ENCODE peak calls at places on chromosomes 4 and X, in ten cellular contexts. W is CD8-positive, alpha-beta memory T cell; B is IMR-90; C is Peyer's patch; E is NT2/D1; N is CD4-positive, alpha-beta T cell; H is naive thymus-derived CD4-positive, alpha-beta T cell; Z is AG04450; T is heart right ventricle; Q is suprapubic skin. V is an unnamed sample.

GRCh38 chrX:110322603-110323002 is 4.7 kb upstream of the AMMECR1 start:
- DNase-seq in W (no peak), B (peak; percentile 28), C (no peak), E (no peak), N (no peak), H (no peak), Z (no peak), T (no peak), Q (no peak), V (no peak)

GRCh38 chr4:148007303-148007702 is 275.4 kb downstream of the ARHGAP10 start:
- DNase-seq in W (no peak), B (peak; percentile 99), C (no peak), E (no peak), N (no peak), H (no peak), Z (peak; percentile 91), T (no peak), Q (no peak), V (peak; percentile 87)

GRCh38 chrX:49175435-49175834 is 3.7 kb downstream of the PLP2 start:
- DNase-seq in W (no peak), B (no peak), C (no peak), E (no peak), N (no peak), H (no peak), Z (no peak), T (no peak), Q (peak; percentile 58), V (peak; percentile 63)

GRCh38 chrX:15055146-15055930 is 182.1 kb downstream of the MOSPD2 start:
- DNase-seq in W (no peak), B (peak; percentile 51), C (no peak), E (no peak), N (no peak), H (no peak), Z (no peak), T (no peak), Q (no peak), V (no peak)

GRCh38 chrX:12999422-12999821 is 24.5 kb downstream of the TMSB4X start:
- DNase-seq in W (no peak), B (peak; percentile 32), C (no peak), E (no peak), N (no peak), H (peak; percentile 59), Z (no peak), T (no peak), Q (no peak), V (no peak)

GRCh38 chr4:110837896-110838450 is 215.1 kb upstream of the PITX2 start:
- DNase-seq in W (no peak), B (no peak), C (no peak), E (no peak), N (no peak), H (no peak), Z (no peak), T (no peak), Q (no peak), V (no peak)

GRCh38 chr4:59388359-59388758 is 1811.8 kb upstream of the ADGRL3 start:
- DNase-seq in W (no peak), B (no peak), C (no peak), E (no peak), N (no peak), H (no peak), Z (no peak), T (no peak), Q (no peak), V (no peak)

GRCh38 chrX:33415454-33415853 is 204.1 kb upstream of the DMD start:
- DNase-seq in W (no peak), B (no peak), C (no peak), E (no peak), N (no peak), H (no peak), Z (no peak), T (no peak), Q (no peak), V (peak; percentile 1)

GRCh38 chrX:103584606-103585005 is 709 bp upstream of the TCEAL4 start:
- DNase-seq in W (no peak), B (no peak), C (no peak), E (no peak), N (no peak), H (no peak), Z (no peak), T (no peak), Q (no peak), V (no peak)

GRCh38 chr4:150283689-150284088 is 205.4 kb downstream of the DCLK2 start:
- DNase-seq in W (no peak), B (peak; percentile 99), C (no peak), E (no peak), N (no peak), H (no peak), Z (peak; percentile 85), T (no peak), Q (no peak), V (peak; percentile 87)

GRCh38 chrX:107716045-107716684 is 59.4 kb downstream of the TSC22D3 start:
- DNase-seq in W (no peak), B (peak; percentile 21), C (no peak), E (no peak), N (no peak), H (peak; percentile 16), Z (no peak), T (no peak), Q (peak; percentile 62), V (no peak)

GRCh38 chr4:165085946-165086345 is 26.7 kb downstream of the TMEM192 start:
- DNase-seq in W (no peak), B (no peak), C (no peak), E (no peak), N (no peak), H (no peak), Z (no peak), T (no peak), Q (no peak), V (no peak)

GRCh38 chrX:103666202-103667107 is 20.0 kb downstream of the MORF4L2 start:
- DNase-seq in W (no peak), B (peak; percentile 38), C (no peak), E (no peak), N (no peak), H (no peak), Z (no peak), T (no peak), Q (no peak), V (no peak)

DNA sequence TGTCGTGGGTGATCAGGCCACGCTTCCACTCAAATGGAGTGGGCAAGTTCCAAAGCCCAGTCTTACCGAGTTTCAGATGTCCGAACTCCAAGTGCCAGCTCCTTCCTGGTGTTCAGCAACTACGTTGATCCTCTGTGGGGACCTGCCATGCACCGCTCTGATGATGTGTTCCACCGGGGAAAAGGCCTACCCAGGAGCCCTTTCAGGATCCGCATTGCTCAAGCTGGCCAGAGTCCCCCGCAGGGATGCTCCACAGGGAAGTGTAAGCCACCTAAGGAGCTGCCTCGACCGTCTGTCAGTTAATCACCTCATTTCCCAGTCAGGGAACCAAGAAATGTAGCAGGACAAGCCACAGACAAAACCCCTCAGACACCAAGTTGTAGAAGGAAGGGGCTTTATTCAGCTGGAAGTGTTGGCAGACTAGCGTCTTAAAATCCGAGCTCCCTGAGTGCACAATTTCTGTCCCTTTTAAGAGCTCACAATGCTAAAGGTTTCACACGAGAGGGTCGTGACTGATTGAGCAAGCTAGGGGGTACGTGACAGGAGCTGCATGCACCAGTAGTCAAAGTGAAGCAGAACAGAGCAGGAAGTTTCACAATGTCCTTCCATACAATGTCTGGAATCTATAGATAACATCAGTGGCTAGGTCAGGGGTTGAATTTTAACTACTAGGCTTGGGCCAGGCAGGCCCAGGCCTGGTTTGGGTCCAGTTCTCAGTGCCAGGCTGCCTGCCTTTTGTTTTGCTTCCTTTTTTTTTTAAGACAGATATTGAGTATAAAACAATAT is 126.2 kb upstream of the ZDHHC15 start:
- DNase-seq in W (no peak), B (no peak), C (no peak), E (no peak), N (no peak), H (no peak), Z (no peak), T (no peak), Q (no peak), V (no peak)
- H3K9me3 ChIP-seq in W (no peaks in the 10 kb centered on the region), B (peaks cover 12% of the 10 kb centered on the region), C (no peaks in the 10 kb centered on the region), E (no peaks in the 10 kb centered on the region), N (peaks cover 9% of the 10 kb centered on the region), H (no peaks in the 10 kb centered on the region), Z (peaks cover 6% of the 10 kb centered on the region), T (peaks cover 9% of the 10 kb centered on the region), Q (no peaks in the 10 kb centered on the region), V (peaks cover 3% of the 10 kb centered on the region)

DNA sequence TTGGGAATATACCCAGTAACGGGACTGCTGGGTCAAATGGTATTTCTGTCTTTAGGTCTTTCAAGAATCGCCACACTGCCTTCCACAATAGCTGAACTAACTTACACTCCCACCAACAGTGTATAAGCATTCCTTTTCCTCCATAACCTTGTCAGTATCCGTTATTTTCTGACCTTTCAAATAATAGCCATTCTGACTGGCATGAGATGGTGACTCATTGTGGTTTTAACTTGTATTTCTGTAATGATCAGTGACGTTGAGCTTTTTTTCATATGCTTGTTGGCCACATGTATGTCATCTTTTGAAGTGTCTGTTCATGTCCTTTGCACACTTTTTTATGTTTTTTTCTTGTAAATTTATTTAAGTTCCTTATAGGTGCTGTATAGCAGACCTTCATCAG is 81.2 kb downstream of the ADAM29 start:
- DNase-seq in W (no peak), B (no peak), C (no peak), E (no peak), N (no peak), H (no peak), Z (no peak), T (no peak), Q (no peak), V (no peak)
- H3K9me3 ChIP-seq in W (no peaks in the 10 kb centered on the region), B (peaks cover 2% of the 10 kb centered on the region), C (no peaks in the 10 kb centered on the region), E (peaks cover 13% of the 10 kb centered on the region), N (no peaks in the 10 kb centered on the region), H (no peaks in the 10 kb centered on the region), Z (peaks cover 2% of the 10 kb centered on the region), T (no peaks in the 10 kb centered on the region), Q (no peaks in the 10 kb centered on the region), V (no peaks in the 10 kb centered on the region)

DNA sequence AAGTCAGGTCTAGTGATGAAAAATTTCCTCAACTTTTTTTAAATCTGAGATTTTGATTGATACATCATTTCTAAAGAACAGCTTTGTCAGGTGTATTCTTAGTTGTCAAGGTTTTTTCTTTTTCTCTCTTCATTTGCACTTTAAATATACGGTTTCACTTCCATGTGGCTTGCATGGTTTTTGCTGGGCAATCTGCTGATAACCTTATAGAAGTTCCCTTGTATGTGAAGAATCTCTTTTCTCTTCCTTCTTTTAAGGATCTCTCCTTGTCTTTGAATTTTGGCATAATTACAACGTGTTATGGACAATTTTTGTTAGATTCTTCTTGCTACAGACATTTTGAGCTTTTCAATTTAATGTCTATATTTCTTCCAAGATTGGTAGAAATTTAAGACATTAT is 76.4 kb downstream of the ZNF721 start:
- DNase-seq in W (no peak), B (no peak), C (no peak), E (no peak), N (no peak), H (no peak), Z (no peak), T (no peak), Q (no peak), V (no peak)
- H3K9me3 ChIP-seq in W (peaks cover 54% of the 10 kb centered on the region), B (peaks cover 65% of the 10 kb centered on the region), C (peaks cover 51% of the 10 kb centered on the region), E (peaks cover 63% of the 10 kb centered on the region), N (peaks cover 91% of the 10 kb centered on the region), H (peaks cover 91% of the 10 kb centered on the region), Z (peaks cover 54% of the 10 kb centered on the region), T (peaks cover 96% of the 10 kb centered on the region), Q (peaks cover 78% of the 10 kb centered on the region), V (peaks cover 31% of the 10 kb centered on the region)

DNA sequence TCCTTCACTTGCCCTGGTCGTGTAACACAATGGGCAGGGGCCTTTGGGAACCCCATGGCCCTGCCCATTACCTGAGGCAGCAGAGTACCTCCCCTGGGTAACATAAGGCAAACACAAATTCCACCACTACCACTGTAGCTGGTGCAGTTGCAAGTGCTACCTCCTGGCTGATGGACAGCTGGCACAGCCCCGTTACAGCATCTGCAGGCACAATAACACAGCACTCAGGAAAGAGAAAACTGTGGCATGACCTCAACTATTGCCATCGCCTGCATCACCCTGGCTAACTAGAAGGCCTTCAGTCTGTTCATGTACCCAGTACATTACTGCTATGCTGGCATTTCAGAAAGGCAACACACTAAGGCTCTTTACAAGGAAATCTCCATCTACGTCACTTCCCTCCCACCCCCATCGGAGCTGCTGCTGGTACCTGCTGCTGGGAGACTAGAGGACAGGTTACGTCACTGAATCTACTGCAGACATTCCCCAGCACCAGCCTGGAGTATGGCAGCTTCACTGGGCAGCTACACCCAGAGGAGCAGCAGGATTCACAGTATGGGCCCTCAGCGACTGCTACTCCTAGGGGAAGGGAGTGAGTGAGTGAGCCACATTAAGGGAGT is 39.4 kb downstream of the ARFIP1 start:
- DNase-seq in W (no peak), B (no peak), C (no peak), E (no peak), N (no peak), H (no peak), Z (no peak), T (no peak), Q (no peak), V (peak; percentile 23)
- H3K9me3 ChIP-seq in W (no peaks in the 10 kb centered on the region), B (peaks cover 1% of the 10 kb centered on the region), C (peaks cover under 1% of the 10 kb centered on the region), E (peaks cover 21% of the 10 kb centered on the region), N (peaks cover 13% of the 10 kb centered on the region), H (peaks cover 26% of the 10 kb centered on the region), Z (peaks cover 4% of the 10 kb centered on the region), T (no peaks in the 10 kb centered on the region), Q (no peaks in the 10 kb centered on the region), V (no peaks in the 10 kb centered on the region)